ENCODE peak calls at places on chromosomes 6 and 20, in four cellular contexts. Z is fibroblast of the conjunctiva; H is stimulated activated naive CD8-positive, alpha-beta T cell treated with anti-CD3 and anti-CD28 coated beads, Interleukin-15, Interleukin-2, amounts not matched to agents 100 U/mL and 50 U/mL, for 24 hours; W is cardiac muscle cell. I is an unnamed sample.

GRCh38 chr6:43076928-43077809 is 1.1 kb downstream of the PTK7 start:
- DNase-seq in Z (no peak), H (peak), W (peak), I (no peak)

GRCh38 chr6:108760158-108761050 is 87.8 kb upstream of the ARMC2 start:
- DNase-seq in Z (no peak), H (no peak), W (peak), I (no peak)

GRCh38 chr6:42727084-42727601 is 4.7 kb upstream of the PRPH2 start:
- DNase-seq in Z (no peak), H (peak), W (no peak), I (peak)

GRCh38 chr6:89411019-89411268 is 1.1 kb downstream of the RRAGD start:
- DNase-seq in Z (no peak), H (peak), W (no peak), I (peak)

GRCh38 chr6:149235130-149235561 is 82.4 kb upstream of the TAB2 start:
- DNase-seq in Z (peak), H (no peak), W (no peak), I (no peak)

GRCh38 chr20:49167811-49168507 is 20.2 kb downstream of the STAU1 start:
- DNase-seq in Z (no peak), H (no peak), W (no peak), I (no peak)

GRCh38 chr20:23215596-23215995 is 129.5 kb upstream of the CD93 start:
- DNase-seq in Z (no peak), H (no peak), W (no peak), I (no peak)

GRCh38 chr20:47735412-47736400 is 49.6 kb downstream of the SULF2 start:
- DNase-seq in Z (no peak), H (no peak), W (no peak), I (no peak)

GRCh38 chr20:47675190-47676142 is 109.8 kb downstream of the SULF2 start:
- DNase-seq in Z (no peak), H (no peak), W (no peak), I (no peak)

GRCh38 chr20:47502801-47503239 is 1.1 kb downstream of the NCOA3 start:
- DNase-seq in Z (peak), H (no peak), W (peak), I (peak)